ENCODE peak calls at places on chromosomes 4 and X, in five cellular contexts. C, H, T, I and U are unnamed samples.

GRCh38 chrX:72041166-72041565 is 90.5 kb downstream of the RTL5 start:
- DNase-seq in T (no peak), H (no peak), I (no peak), C (no peak), U (no peak)

GRCh38 chrX:154804564-154804956 is 725 bp downstream of the MPP1 start:
- DNase-seq in T (no peak), C (no peak), I (no peak), H (no peak), U (no peak)

GRCh38 chrX:106247162-106247561 is 79.1 kb downstream of the PWWP3B start:
- DNase-seq in C (no peak), H (no peak), T (no peak), I (no peak), U (no peak)

GRCh38 chr4:153832720-153833287 is 43.9 kb upstream of the SFRP2 start:
- DNase-seq in C (no peak), I (no peak), H (no peak), T (no peak), U (no peak)

GRCh38 chr4:139028191-139028661 is 12.6 kb downstream of the NOCT start:
- DNase-seq in T (no peak), C (peak), H (no peak), I (no peak), U (no peak)

GRCh38 chrX:40237745-40238178 is 140.0 kb upstream of the BCOR start:
- DNase-seq in T (peak), H (no peak), I (no peak), C (no peak), U (no peak)

GRCh38 chr4:98283219-98284199 is 22.3 kb downstream of the RAP1GDS1 start:
- DNase-seq in H (no peak), I (no peak), C (no peak), T (no peak), U (no peak)

GRCh38 chrX:72351606-72352338 is 46.1 kb upstream of the CITED1 start:
- DNase-seq in I (peak), H (peak), C (no peak), T (no peak), U (no peak)

GRCh38 chrX:41332408-41332987 is 1.5 kb upstream of the DDX3X start:
- DNase-seq in I (no peak), C (no peak), H (no peak), T (no peak), U (no peak)

GRCh38 chrX:17005712-17006372 is 59.4 kb downstream of the REPS2 start:
- DNase-seq in I (no peak), T (no peak), H (no peak), C (no peak), U (no peak)

GRCh38 chr4:65083076-65083475 is 587.2 kb downstream of the EPHA5 start:
- DNase-seq in I (no peak), C (peak), T (no peak), H (no peak), U (no peak)

GRCh38 chr4:15965325-15965724 is 2.4 kb upstream of the FGFBP2 start:
- DNase-seq in H (no peak), T (no peak), I (no peak), C (no peak), U (no peak)
- TF ChIP-seq POLR2A in H (no peak), T (no peak), I (no peak), C (no peak), U (no peak)

GRCh38 chr4:87216469-87216868 is 3.9 kb downstream of the KLHL8 start:
- DNase-seq in C (no peak), I (no peak), H (no peak), T (no peak), U (no peak)

GRCh38 chr4:87219648-87220093 is 747 bp downstream of the KLHL8 start:
- DNase-seq in T (no peak), H (peak), I (no peak), C (peak), U (peak)

GRCh38 chr4:87224036-87224923 is 3.9 kb upstream of the KLHL8 start:
- DNase-seq in H (no peak), C (no peak), T (no peak), I (no peak), U (no peak)

GRCh38 chr4:87220094-87220831 is at the start of gene KLHL8:
- DNase-seq in T (peak), H (peak), I (peak), C (peak), U (peak)
- TF ChIP-seq POLR2A in T (peak), H (peak), I (peak), C (peak), U (peak)

DNA sequence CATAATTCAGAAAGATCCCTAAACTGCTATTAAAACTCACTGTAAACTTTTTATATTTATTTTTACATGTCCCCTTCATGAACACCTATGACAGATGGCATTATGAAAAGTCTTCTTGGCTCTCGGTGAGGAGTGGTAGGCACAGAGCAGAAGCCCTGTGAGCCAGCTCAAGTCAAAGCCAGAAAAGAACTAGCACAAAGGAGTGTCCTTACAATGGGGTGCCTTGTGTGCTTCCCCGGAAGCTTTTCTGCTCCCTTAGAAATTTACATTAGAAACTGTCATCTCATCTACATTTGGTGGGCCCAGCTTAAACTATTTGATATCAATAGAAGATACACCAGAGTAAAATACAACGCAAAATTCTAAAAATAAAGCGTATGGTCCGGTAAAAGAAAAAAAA is 135.7 kb upstream of the MAP3K15 start:
- DNase-seq in I (no peak), C (no peak), T (no peak), H (no peak), U (no peak)
- TF ChIP-seq POLR2A in I (no peak), C (no peak), T (no peak), H (no peak), U (no peak)

GRCh38 chr4:77903186-77903585 is 40.6 kb downstream of the MRPL1 start:
- DNase-seq in T (no peak), C (no peak), H (no peak), I (no peak), U (no peak)

GRCh38 chr4:77911091-77911490 is 48.5 kb downstream of the MRPL1 start:
- DNase-seq in H (no peak), I (no peak), C (no peak), T (no peak), U (no peak)

GRCh38 chr4:77905651-77906263 is 43.1 kb downstream of the MRPL1 start:
- DNase-seq in I (no peak), H (no peak), T (no peak), C (no peak), U (no peak)
- TF ChIP-seq POLR2A in I (no peak), H (no peak), T (no peak), C (no peak), U (no peak)

DNA sequence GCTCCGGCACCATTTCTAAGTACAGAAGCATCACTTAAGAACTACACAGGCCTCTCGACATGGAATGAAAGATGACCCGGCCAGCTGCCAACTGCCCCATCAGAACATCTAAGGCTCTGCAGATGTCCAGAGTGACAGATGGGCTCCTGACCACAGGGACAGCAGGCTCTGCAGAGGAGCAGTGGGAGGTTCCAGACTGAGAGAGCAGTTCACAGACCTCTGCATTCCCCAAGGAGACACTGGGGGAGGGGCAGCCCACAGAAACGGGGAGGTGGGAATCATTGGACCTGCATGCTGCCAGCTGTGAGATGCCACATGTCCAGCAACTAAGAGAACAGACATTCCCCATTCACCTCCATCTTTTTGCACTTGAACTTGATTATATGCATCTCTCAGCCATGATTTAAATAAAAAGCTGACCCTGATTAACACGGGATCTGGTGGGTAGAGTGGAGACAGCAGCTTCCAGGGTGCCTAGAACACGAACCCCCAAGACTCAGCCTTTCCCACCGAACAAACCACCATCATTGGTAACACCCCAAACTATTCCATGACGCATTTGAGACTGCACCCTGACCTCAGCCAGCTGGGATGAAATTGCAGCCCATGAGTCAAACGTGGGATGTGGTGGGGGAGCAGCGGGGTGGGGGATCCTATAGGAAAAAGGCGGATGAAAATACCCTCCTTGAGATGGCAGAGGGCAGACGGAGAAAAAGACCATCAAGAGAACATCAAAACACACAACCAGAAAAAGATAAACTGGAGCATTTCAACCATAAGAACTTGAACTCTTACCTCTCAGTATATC is 47.2 kb downstream of the AFAP1 start:
- DNase-seq in I (no peak), H (peak), C (no peak), T (no peak), U (peak)
- TF ChIP-seq POLR2A in I (no peak), H (no peak), C (no peak), T (no peak), U (peak)

GRCh38 chr4:56907009-56907408 is 691 bp upstream of the REST start:
- DNase-seq in I (no peak), C (no peak), T (peak), H (no peak), U (no peak)
- TF ChIP-seq POLR2A in I (no peak), C (no peak), T (no peak), H (no peak), U (no peak)

GRCh38 chrX:65696613-65697012 is 29.2 kb downstream of the MSN start:
- DNase-seq in C (no peak), I (no peak), T (no peak), H (no peak), U (no peak)

GRCh38 chrX:65695849-65696248 is 28.4 kb downstream of the MSN start:
- DNase-seq in C (no peak), I (no peak), T (no peak), H (no peak), U (no peak)

GRCh38 chrX:65697915-65698796 is 30.7 kb downstream of the MSN start:
- DNase-seq in C (peak), H (no peak), T (no peak), I (no peak), U (no peak)

GRCh38 chrX:65702956-65703355 is 35.5 kb downstream of the MSN start:
- DNase-seq in I (no peak), T (no peak), C (no peak), H (no peak), U (no peak)

DNA sequence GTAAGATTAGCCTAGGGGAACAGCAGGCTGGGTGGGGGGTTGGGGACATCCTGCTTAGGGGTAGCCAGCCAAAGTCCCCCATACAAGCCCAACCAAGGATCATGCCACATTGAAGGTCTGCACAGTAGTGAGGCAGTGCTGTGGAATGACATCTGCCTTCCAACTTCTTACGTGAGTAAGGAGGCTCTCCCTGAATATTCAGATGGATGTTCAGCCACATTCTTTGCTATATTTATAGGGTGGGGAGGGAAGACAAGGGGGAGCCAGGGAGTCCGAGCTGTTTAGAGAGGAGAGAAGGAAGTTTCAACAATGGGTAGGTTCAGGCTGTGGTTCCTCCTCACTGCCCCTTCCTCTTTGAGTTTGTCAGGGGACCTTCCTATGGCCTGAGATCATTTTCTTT is 29.7 kb downstream of the MSN start:
- DNase-seq in I (no peak), H (no peak), C (no peak), T (no peak), U (no peak)
- TF ChIP-seq POLR2A in I (no peak), H (no peak), C (no peak), T (no peak), U (no peak)

GRCh38 chr4:184474261-184475095 is at the start of gene IRF2:
- DNase-seq in I (peak), C (peak), H (peak), T (peak), U (peak)
- TF ChIP-seq POLR2A in I (peak), C (peak), H (peak), T (peak), U (peak)

DNA sequence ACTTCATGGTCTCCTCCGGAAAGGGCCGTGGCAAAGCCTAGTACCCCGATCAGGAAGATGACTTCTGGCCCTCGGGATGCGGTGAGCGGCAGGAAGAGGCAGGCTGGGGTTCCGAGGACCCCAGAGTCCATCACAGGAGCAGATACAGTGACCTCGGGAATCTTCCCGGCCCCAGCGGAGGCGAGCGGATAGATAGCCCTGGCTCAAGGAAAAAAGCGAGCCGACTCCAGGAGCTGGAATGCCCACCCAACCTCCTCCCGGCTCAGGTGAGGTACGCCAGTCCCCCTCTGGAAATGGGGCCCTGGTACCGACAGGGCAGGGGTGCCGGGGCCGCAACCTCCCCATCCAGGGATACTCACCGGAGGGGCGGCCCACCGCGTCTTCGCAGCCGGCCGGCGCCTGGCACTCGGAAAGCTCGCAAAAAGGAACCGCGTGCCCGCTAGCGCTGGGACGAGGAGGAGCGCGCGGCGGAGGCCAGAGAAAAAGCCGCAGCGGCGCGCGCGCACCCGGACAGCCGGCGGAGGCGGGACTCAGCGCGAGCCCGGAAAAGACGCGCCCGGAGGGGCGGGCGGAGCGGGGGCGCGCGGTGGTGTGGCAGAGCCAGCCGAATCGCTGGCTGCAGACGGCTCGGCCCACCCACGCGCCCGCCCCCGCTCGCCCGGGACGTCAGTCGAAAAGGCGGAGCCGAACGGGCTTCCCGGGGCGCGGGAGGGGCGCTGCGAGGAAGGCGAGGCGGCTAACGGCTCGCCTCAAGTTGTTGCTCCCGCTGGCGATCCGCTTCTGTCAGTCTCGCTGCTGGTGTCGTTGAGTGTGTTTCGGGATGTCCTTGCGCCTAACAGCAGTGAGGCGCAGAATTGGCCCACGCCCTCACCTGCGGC is at the start of gene ACSL4:
- DNase-seq in T (peak), C (peak), H (peak), I (peak), U (peak)
- TF ChIP-seq POLR2A in T (no peak), C (peak), H (peak), I (peak), U (peak)

GRCh38 chr4:141009931-141010330 is 123.3 kb downstream of the RNF150 start:
- DNase-seq in T (no peak), I (no peak), C (no peak), H (no peak), U (no peak)

GRCh38 chr4:141006236-141006802 is 127.0 kb downstream of the RNF150 start:
- DNase-seq in C (no peak), T (no peak), I (no peak), H (no peak), U (no peak)

GRCh38 chr4:141003193-141003592 is 130.1 kb downstream of the RNF150 start:
- DNase-seq in H (no peak), T (no peak), C (no peak), I (no peak), U (no peak)

GRCh38 chr4:141002323-141002805 is 130.9 kb downstream of the RNF150 start:
- DNase-seq in C (no peak), H (no peak), I (no peak), T (no peak), U (no peak)

GRCh38 chr4:141004844-141005243 is 128.4 kb downstream of the RNF150 start:
- DNase-seq in T (no peak), C (no peak), I (no peak), H (no peak), U (no peak)
- TF ChIP-seq POLR2A in T (no peak), C (no peak), I (no peak), H (no peak), U (no peak)